ENCODE peak calls at places on chromosomes 11 and 22, in four cellular contexts. W is upper lobe of right lung, Q is lower lobe of right lung, E is HepG2. C is an unnamed sample.

GRCh38 chr22:35480627-35481565 is 59.7 kb upstream of the RASD2 start:
- DNase-seq in W (no peak), Q (no peak), E (no peak), C (no peak)

GRCh38 chr22:35212020-35212419 is 45.3 kb upstream of the HMGXB4 start:
- DNase-seq in W (no peak), Q (no peak), E (no peak), C (no peak)

GRCh38 chr11:69131644-69132300 is 24.0 kb upstream of the SMIM38 start:
- DNase-seq in W (peak), Q (peak), E (peak), C (no peak)

GRCh38 chr11:64976651-64977050 is 4.7 kb upstream of the MAJIN start:
- DNase-seq in W (peak), Q (no peak), E (no peak), C (no peak)

GRCh38 chr11:65785329-65786007 is 1.4 kb upstream of the OVOL1 start:
- DNase-seq in W (no peak), Q (peak), E (no peak), C (no peak)

GRCh38 chr11:46387919-46388618 is 3.5 kb downstream of the CHRM4 start:
- DNase-seq in W (no peak), Q (no peak), E (no peak), C (no peak)

GRCh38 chr11:60719406-60719805 is 5.1 kb upstream of the MS4A18 start:
- DNase-seq in W (no peak), Q (no peak), E (no peak), C (no peak)

GRCh38 chr11:131762346-131763110 is 392.1 kb downstream of the NTM start:
- DNase-seq in W (no peak), Q (no peak), E (no peak), C (no peak)

GRCh38 chr11:108906826-108907225 is 242.0 kb downstream of the DDX10 start:
- DNase-seq in W (no peak), Q (no peak), E (no peak), C (no peak)

GRCh38 chr22:44398791-44399190 is 86.0 kb upstream of the SHISAL1 start:
- DNase-seq in W (peak), Q (no peak), E (no peak), C (no peak)

GRCh38 chr11:8692417-8692816 is 9.8 kb downstream of the RPL27A start:
- DNase-seq in W (no peak), Q (no peak), E (no peak), C (no peak)

DNA sequence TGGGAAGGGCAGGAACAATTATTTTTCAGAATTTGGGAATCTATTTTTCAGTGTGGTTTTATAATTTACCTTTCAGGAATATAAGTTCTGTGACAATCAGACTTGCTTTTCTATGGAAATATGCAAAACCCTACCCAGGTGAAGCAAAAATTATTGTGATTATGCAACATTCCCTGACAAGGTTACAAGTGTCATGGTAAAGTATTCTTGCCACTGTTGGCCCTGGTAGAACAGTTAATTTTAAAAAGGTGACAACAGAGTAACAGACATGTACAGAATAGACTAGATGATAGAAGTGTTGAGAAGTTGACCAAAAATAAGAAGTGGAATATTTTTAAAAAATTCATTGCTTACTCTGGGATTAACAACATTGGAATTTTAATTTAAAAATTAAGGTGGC is 29.2 kb downstream of the TRAF6 start:
- DNase-seq in W (no peak), Q (no peak), E (no peak), C (no peak)
- TF ChIP-seq CTCF in W (no peak), Q (no peak), E (no peak), C (no peak)

GRCh38 chr22:25172153-25172552 is 27.5 kb upstream of the CRYBB3 start:
- DNase-seq in W (peak), Q (no peak), E (peak), C (no peak)
- TF ChIP-seq CTCF in W (peak), Q (peak), E (peak), C (no peak)

DNA sequence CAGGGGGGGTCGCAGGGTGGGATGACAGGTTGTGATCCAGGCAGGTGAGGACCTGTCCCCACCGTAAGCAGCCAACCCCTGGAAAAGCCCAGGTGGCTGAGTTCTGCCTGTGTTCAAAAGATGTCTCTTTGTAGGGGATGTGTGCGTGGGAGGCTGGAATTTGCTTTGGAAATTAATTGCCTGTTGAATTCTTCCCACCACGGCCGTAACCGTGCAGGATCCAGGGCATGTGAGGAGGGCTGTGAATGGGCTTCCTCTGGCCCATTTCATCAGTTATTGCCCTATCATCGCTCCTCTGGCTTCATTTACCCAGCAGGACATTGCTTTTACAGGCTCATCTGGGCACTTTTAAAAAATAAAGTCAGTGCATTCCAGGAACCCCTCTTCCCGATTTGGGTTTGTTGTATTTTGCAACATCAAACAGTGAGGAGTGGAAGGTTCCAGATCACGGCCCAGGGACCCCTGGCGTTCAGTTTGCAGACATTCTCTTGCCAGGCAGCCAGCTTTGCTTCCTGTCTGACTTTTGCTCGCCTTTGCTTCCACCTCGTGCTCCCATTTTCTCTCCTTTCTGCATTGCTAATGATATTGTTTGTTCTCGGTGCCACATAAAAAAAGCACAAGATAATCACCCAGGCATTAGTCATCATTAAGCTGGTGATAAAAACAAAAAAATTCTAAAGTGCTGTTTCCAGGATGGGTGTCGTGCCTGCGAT is 1306.6 kb downstream of the BRD1 start:
- DNase-seq in W (no peak), Q (no peak), E (no peak), C (no peak)
- TF ChIP-seq CTCF in W (no peak), Q (no peak), E (no peak), C (no peak)

GRCh38 chr11:11618973-11619435 is 2.8 kb downstream of the GALNT18 start:
- DNase-seq in W (no peak), Q (no peak), E (peak), C (no peak)
- TF ChIP-seq CTCF in W (peak), Q (no peak), E (no peak), C (no peak)

GRCh38 chr11:58968251-58968711 is 29.0 kb downstream of the GLYATL1 start:
- DNase-seq in W (no peak), Q (no peak), E (no peak), C (no peak)

GRCh38 chr11:58957922-58958321 is 18.6 kb downstream of the GLYATL1 start:
- DNase-seq in W (no peak), Q (no peak), E (no peak), C (no peak)

GRCh38 chr11:58965246-58965985 is 26.1 kb downstream of the GLYATL1 start:
- DNase-seq in W (no peak), Q (no peak), E (no peak), C (no peak)

GRCh38 chr11:58958500-58958899 is 19.2 kb downstream of the GLYATL1 start:
- DNase-seq in W (no peak), Q (no peak), E (peak), C (peak)

GRCh38 chr11:58963551-58964075 is 24.3 kb downstream of the GLYATL1 start:
- DNase-seq in W (no peak), Q (peak), E (no peak), C (no peak)
- TF ChIP-seq CTCF in W (no peak), Q (no peak), E (no peak), C (no peak)

GRCh38 chr11:15071556-15072255 is 1.7 kb upstream of the CALCB start:
- DNase-seq in W (no peak), Q (no peak), E (no peak), C (no peak)

GRCh38 chr11:15073361-15074205 is at the start of gene CALCB:
- DNase-seq in W (no peak), Q (peak), E (no peak), C (no peak)

GRCh38 chr11:15072551-15073143 is 746 bp upstream of the CALCB start:
- DNase-seq in W (no peak), Q (no peak), E (no peak), C (no peak)

GRCh38 chr11:15074206-15075161 is 1.1 kb downstream of the CALCB start:
- DNase-seq in W (peak), Q (peak), E (peak), C (peak)

DNA sequence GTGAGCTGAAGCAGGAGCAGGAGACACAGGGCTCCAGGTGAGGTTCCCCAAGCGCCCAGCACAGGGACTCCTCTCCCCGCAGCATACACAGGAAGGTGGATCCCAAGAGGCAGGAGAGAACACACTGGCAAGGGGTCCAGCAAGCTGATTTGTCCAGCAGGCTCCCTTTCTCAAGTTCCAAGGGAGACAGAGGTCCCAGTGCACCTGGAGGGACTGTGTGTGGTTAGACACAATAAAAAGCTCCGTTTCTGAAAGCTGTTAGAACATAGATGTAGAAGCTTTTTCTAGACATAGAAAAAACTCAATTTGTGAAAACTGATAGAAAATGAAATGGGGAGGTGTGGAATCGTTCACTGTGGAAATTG is 1.8 kb downstream of the CALCB start:
- DNase-seq in W (no peak), Q (no peak), E (no peak), C (no peak)
- TF ChIP-seq CTCF in W (no peak), Q (no peak), E (no peak), C (no peak)

GRCh38 chr22:30636226-30637077 is 871 bp downstream of the SLC35E4 start:
- DNase-seq in W (no peak), Q (peak), E (no peak), C (peak)
- TF ChIP-seq CTCF in W (no peak), Q (no peak), E (peak), C (no peak)

GRCh38 chr11:34263462-34264186 is 94.2 kb downstream of the ABTB2 start:
- DNase-seq in W (peak), Q (peak), E (peak), C (no peak)

GRCh38 chr11:34261820-34262219 is 96.0 kb downstream of the ABTB2 start:
- DNase-seq in W (no peak), Q (no peak), E (no peak), C (no peak)

GRCh38 chr11:34264266-34265110 is 93.3 kb downstream of the ABTB2 start:
- DNase-seq in W (no peak), Q (no peak), E (no peak), C (no peak)

GRCh38 chr11:34261095-34261494 is 96.7 kb downstream of the ABTB2 start:
- DNase-seq in W (no peak), Q (no peak), E (peak), C (no peak)

DNA sequence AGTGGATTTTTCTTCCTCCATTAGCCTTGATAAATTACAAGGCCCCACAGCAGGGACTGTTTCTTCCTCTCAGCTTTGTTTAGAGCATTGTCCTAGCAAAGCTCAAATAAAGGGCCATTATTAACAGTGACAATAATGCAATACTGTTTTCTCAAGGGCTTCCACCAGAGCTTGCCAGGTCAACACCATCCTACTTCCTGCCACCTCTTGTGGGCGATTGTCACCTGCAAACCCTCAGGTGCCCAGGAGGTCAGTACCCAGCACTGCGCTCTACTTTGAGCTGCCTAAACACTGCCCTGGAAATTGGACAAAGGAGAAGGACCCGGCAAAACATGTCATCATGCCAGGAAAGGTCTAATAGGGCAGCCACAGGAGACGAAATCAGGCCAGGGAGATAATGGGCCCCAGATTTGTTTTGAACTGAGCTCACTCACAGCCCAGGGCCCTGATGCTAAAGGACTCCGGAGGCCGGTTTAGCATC is 95.2 kb downstream of the ABTB2 start:
- DNase-seq in W (no peak), Q (no peak), E (no peak), C (no peak)
- TF ChIP-seq CTCF in W (no peak), Q (no peak), E (no peak), C (no peak)

DNA sequence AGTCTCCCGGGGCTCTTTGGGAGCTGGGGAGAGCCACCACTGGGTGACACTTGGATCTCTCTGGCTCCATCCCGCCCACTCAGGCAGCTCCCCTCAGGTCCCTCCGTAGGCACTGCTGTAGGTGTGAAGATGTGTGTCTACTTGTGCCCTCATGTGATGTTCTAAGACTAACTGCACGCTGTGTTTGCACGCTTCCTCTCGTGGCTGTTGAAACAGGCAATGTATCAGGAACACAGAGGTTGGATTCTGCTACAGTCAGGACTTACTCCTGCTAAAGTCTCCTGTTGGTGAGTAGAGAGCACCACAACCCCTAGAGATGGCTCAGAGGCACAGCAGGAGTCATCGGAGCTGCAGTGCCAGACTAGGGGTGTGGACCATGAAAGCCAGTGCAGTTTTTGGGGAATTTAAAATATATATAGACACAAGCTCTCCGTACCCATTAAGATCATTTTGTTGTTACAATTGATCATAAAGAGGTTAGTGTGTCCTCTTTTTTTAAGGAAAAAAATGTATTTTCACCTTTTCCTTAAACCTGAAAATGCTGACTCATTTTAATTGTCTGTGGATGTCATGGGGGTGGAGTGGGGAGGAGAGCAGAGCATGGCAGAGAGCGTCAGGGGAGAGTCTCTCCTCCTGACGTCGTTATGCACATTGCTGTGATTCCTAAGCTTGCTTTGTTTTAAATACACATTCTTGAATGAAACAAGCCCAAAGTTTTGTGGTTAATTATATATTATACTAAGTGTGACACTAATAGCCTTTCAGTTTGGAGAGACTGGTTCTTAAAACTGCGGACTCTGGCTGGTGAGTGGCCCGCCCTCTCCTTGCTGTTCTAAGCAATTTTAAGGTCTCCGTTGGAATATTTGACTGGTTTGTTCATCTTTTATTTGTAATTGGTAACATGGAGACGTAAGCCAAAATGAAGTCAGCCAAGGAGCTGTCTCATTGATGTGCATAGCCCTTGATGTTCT is 16.2 kb upstream of the CTTN start:
- DNase-seq in W (no peak), Q (no peak), E (no peak), C (no peak)
- TF ChIP-seq CTCF in W (no peak), Q (no peak), E (no peak), C (no peak)

C was measured in activated B cell treated with CpG ODN at 0.5 μM for 24 hours.